ENCODE peak calls at places on chromosome 7, in six cellular contexts. M is K562, Y is choroid plexus epithelial cell, F is osteocyte, G is B cell, O is progenitor cell of endocrine pancreas. T is an unnamed sample.

GRCh38 chr7:23191022-23191421 is 9.2 kb downstream of the NUP42 start:
- DNase-seq in G (no peak), M (peak), O (no peak), Y (no peak), F (no peak), T (no peak)

GRCh38 chr7:4266270-4267040 is 415.6 kb upstream of the FOXK1 start:
- DNase-seq in M (no peak), G (no peak), F (peak), Y (no peak), O (no peak), T (peak)

GRCh38 chr7:111235709-111236108 is 144.8 kb downstream of the LRRN3 start:
- DNase-seq in M (no peak), G (no peak), Y (no peak), F (no peak), O (no peak), T (no peak)

GRCh38 chr7:137354361-137354760 is 10.8 kb upstream of the PTN start:
- DNase-seq in M (no peak), F (no peak), O (no peak), Y (peak), G (no peak), T (no peak)

GRCh38 chr7:74525881-74526280 is 72.2 kb downstream of the GTF2IRD1 start:
- DNase-seq in F (no peak), M (no peak), O (no peak), G (no peak), Y (no peak), T (no peak)

GRCh38 chr7:27198138-27198841 is 1.6 kb downstream of the HOXA13 start:
- DNase-seq in M (no peak), Y (no peak), G (no peak), O (no peak), F (no peak), T (peak)

GRCh38 chr7:132906193-132906829 is 175.6 kb downstream of the CHCHD3 start:
- DNase-seq in Y (no peak), O (no peak), M (no peak), G (no peak), F (no peak), T (no peak)

GRCh38 chr7:46600340-46600739 is 679.3 kb upstream of the IGFBP3 start:
- DNase-seq in M (no peak), Y (peak), O (no peak), G (no peak), F (no peak), T (no peak)

GRCh38 chr7:157397036-157397720 is 60.4 kb downstream of the DNAJB6 start:
- DNase-seq in G (no peak), M (no peak), O (no peak), F (no peak), Y (no peak), T (no peak)

GRCh38 chr7:92464515-92464914 is 13.2 kb downstream of the ERVW-1 start:
- DNase-seq in M (no peak), F (no peak), Y (no peak), G (no peak), O (no peak), T (no peak)

GRCh38 chr7:131111081-131111576 is 216.5 kb upstream of the MKLN1 start:
- DNase-seq in G (peak), M (peak), F (no peak), Y (peak), O (no peak), T (no peak)

GRCh38 chr7:84611391-84611790 is 416.8 kb upstream of the SEMA3A start:
- DNase-seq in Y (no peak), F (no peak), O (no peak), G (no peak), M (no peak), T (no peak)

GRCh38 chr7:106693659-106694353 is 32.8 kb upstream of the CCDC71L start:
- DNase-seq in F (no peak), O (no peak), G (no peak), M (peak), Y (peak), T (no peak)

GRCh38 chr7:124192885-124193284 is 160.0 kb upstream of the TMEM229A start:
- DNase-seq in O (no peak), G (no peak), F (no peak), Y (no peak), M (no peak), T (no peak)

GRCh38 chr7:126803060-126803665 is 449.6 kb downstream of the GRM8 start:
- DNase-seq in Y (peak), G (peak), F (no peak), M (peak), O (peak), T (no peak)

GRCh38 chr7:116271161-116271979 is 61.0 kb downstream of the TES start:
- DNase-seq in O (no peak), M (no peak), F (no peak), Y (peak), G (no peak), T (no peak)

GRCh38 chr7:79050592-79050991 is 402.9 kb downstream of the MAGI2 start:
- DNase-seq in O (no peak), Y (peak), G (no peak), M (no peak), F (no peak), T (no peak)

GRCh38 chr7:152081088-152081487 is 55.6 kb downstream of the GALNT11 start:
- DNase-seq in G (no peak), M (no peak), Y (no peak), F (no peak), O (no peak), T (no peak)

GRCh38 chr7:117338020-117338419 is 15.2 kb upstream of the WNT2 start:
- DNase-seq in M (no peak), Y (peak), O (no peak), G (no peak), F (no peak), T (no peak)

GRCh38 chr7:117332031-117332430 is 9.2 kb upstream of the WNT2 start:
- DNase-seq in Y (no peak), F (no peak), O (no peak), G (no peak), M (no peak), T (no peak)

GRCh38 chr7:117333168-117333567 is 10.3 kb upstream of the WNT2 start:
- DNase-seq in Y (no peak), G (no peak), M (no peak), F (no peak), O (no peak), T (no peak)
- TF ChIP-seq CTCF in Y (peak), G (no peak), M (no peak), F (no peak), O (peak), T (peak)

DNA sequence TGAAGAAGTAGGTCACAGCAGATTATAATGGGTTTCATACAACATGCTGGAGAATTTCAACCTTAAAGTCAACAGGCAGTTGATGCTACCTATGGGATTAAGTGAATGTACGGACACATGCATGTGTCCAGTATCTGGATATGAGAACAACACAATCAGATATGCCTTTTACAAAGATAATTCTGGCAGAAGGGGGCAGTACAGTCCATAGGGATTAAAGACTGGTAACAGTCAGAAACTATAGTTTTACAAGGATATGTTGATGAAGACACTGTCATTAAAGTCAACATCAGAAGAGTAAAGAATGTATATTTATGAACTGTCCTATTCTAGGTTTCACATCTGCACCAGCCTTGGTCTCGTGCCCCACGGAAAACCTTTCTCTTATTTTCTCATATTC is 41.5 kb downstream of the ANKMY2 start:
- DNase-seq in Y (peak), F (no peak), M (no peak), O (no peak), G (no peak), T (no peak)
- TF ChIP-seq CTCF in Y (peak), F (peak), M (no peak), O (no peak), G (no peak), T (peak)

GRCh38 chr7:139232377-139232717 is 1.3 kb downstream of the UBN2 start:
- DNase-seq in G (no peak), O (no peak), Y (no peak), F (no peak), M (peak), T (no peak)
- TF ChIP-seq CTCF in G (no peak), O (no peak), Y (no peak), F (no peak), M (no peak), T (no peak)

DNA sequence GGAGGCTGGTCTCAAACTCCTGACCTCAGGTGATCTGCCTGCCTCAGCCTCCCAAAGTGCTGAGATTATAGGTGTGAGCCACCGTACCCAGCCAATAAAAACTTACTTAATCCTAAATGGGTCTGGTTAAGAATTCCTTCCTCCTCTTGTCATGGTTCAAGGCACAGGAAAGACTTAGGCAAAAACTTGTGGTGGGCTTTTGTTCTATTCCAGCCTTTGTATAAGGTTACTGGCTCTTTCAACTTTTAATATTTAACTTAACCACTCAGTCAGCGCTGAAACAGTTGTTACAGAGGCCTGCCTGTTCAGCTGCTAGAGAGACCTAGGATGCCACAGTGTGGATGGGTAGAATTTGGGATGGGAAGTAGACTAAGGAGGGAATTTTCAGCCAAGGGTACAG is 28.1 kb upstream of the GARS1 start:
- DNase-seq in Y (no peak), M (no peak), O (no peak), G (no peak), F (no peak), T (no peak)
- TF ChIP-seq CTCF in Y (no peak), M (no peak), O (no peak), G (no peak), F (no peak), T (no peak)

GRCh38 chr7:36021367-36021766 is 131.7 kb upstream of the EEPD1 start:
- DNase-seq in O (no peak), F (no peak), G (no peak), Y (peak), M (no peak), T (no peak)
- TF ChIP-seq CTCF in O (peak), F (peak), G (no peak), Y (peak), M (peak), T (peak)

GRCh38 chr7:36794689-36795088 is 70.4 kb upstream of the AOAH start:
- DNase-seq in Y (no peak), F (no peak), G (no peak), M (no peak), O (no peak), T (no peak)
- TF ChIP-seq CTCF in Y (peak), F (no peak), G (no peak), M (no peak), O (no peak), T (no peak)

DNA sequence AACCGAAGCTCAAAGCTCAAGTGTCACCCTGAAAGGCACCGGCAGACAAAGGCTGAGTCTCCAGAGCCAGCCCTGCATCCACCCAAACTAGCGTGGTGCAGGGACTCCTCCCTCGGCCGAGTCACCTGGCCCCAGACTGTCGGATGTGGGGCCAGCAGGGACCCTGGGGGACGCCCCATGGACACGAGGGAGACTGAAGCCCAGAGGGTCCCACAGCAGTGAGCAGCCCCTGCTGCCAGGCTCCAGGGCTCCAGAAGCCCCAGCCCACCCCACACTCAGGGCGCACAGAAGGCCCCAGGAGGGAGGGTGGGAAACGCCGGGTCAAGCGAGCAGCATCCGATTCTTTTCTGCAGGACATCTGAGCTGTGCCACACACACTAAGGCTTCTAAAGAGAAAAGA is 20.2 kb downstream of the GPR146 start:
- DNase-seq in O (no peak), G (no peak), F (no peak), M (no peak), Y (no peak), T (no peak)
- TF ChIP-seq CTCF in O (no peak), G (no peak), F (no peak), M (no peak), Y (no peak), T (no peak)

GRCh38 chr7:150739045-150739432 is 1.8 kb downstream of the GIMAP5 start:
- DNase-seq in F (no peak), O (no peak), G (no peak), M (no peak), Y (no peak), T (no peak)
- TF ChIP-seq CTCF in F (no peak), O (no peak), G (no peak), M (peak), Y (no peak), T (no peak)

T was measured in type B pancreatic cell.